ENCODE peak calls at places on chromosomes 1 and 21, in six cellular contexts. One of them, this sample, is unnamed.

GRCh38 chr1:12407050-12407961 is 177.5 kb downstream of the VPS13D start:
- DNase-seq in testis: peak
- DNase-seq in IMR-90: peak
- DNase-seq in GM10248: peak
- DNase-seq in mucosa of descending colon: no peak
- DNase-seq in progenitor cell of endocrine pancreas: no peak
- DNase-seq in this sample: peak

GRCh38 chr1:228308628-228309547 is 97.7 kb downstream of the TRIM11 start:
- DNase-seq in GM10248: no peak
- DNase-seq in mucosa of descending colon: no peak
- DNase-seq in testis: no peak
- DNase-seq in progenitor cell of endocrine pancreas: no peak
- DNase-seq in IMR-90: no peak
- DNase-seq in this sample: peak

GRCh38 chr1:241536383-241536782 is 4.2 kb downstream of the KMO start:
- DNase-seq in mucosa of descending colon: no peak
- DNase-seq in progenitor cell of endocrine pancreas: no peak
- DNase-seq in GM10248: no peak
- DNase-seq in testis: no peak
- DNase-seq in IMR-90: peak
- DNase-seq in this sample: no peak

GRCh38 chr1:30523055-30524020 is 200.0 kb downstream of the MATN1 start:
- DNase-seq in mucosa of descending colon: no peak
- DNase-seq in progenitor cell of endocrine pancreas: no peak
- DNase-seq in GM10248: no peak
- DNase-seq in testis: no peak
- DNase-seq in IMR-90: peak
- DNase-seq in this sample: no peak

GRCh38 chr1:209095627-209096595 is 487.6 kb upstream of the CAMK1G start:
- DNase-seq in IMR-90: peak
- DNase-seq in mucosa of descending colon: no peak
- DNase-seq in testis: no peak
- DNase-seq in GM10248: no peak
- DNase-seq in progenitor cell of endocrine pancreas: no peak
- DNase-seq in this sample: no peak

GRCh38 chr1:46820560-46821060 is 21.8 kb downstream of the CYP4B1 start:
- DNase-seq in mucosa of descending colon: no peak
- DNase-seq in progenitor cell of endocrine pancreas: no peak
- DNase-seq in IMR-90: no peak
- DNase-seq in GM10248: no peak
- DNase-seq in testis: no peak
- DNase-seq in this sample: no peak

GRCh38 chr1:109762821-109763645 is 690 bp downstream of the EPS8L3 start:
- DNase-seq in mucosa of descending colon: peak
- DNase-seq in IMR-90: peak
- DNase-seq in GM10248: no peak
- DNase-seq in progenitor cell of endocrine pancreas: no peak
- DNase-seq in testis: peak
- DNase-seq in this sample: no peak

GRCh38 chr1:42305639-42306038 is 29.4 kb downstream of the FOXJ3 start:
- DNase-seq in IMR-90: peak
- DNase-seq in mucosa of descending colon: no peak
- DNase-seq in GM10248: no peak
- DNase-seq in testis: no peak
- DNase-seq in progenitor cell of endocrine pancreas: no peak
- DNase-seq in this sample: no peak

GRCh38 chr1:224565186-224565585 is 50.9 kb upstream of the CNIH3 start:
- DNase-seq in progenitor cell of endocrine pancreas: no peak
- DNase-seq in IMR-90: peak
- DNase-seq in mucosa of descending colon: no peak
- DNase-seq in GM10248: no peak
- DNase-seq in testis: no peak
- DNase-seq in this sample: no peak

GRCh38 chr1:10253755-10254154 is 43.4 kb downstream of the KIF1B start:
- DNase-seq in GM10248: no peak
- DNase-seq in IMR-90: peak
- DNase-seq in testis: no peak
- DNase-seq in mucosa of descending colon: no peak
- DNase-seq in progenitor cell of endocrine pancreas: no peak
- DNase-seq in this sample: no peak

GRCh38 chr1:54413732-54414131 is 7.5 kb upstream of the SSBP3 start:
- DNase-seq in GM10248: no peak
- DNase-seq in IMR-90: no peak
- DNase-seq in mucosa of descending colon: no peak
- DNase-seq in testis: no peak
- DNase-seq in progenitor cell of endocrine pancreas: no peak
- DNase-seq in this sample: no peak

GRCh38 chr1:207309775-207310273 is 11.7 kb upstream of the CD55 start:
- DNase-seq in progenitor cell of endocrine pancreas: no peak
- DNase-seq in testis: peak
- DNase-seq in GM10248: peak
- DNase-seq in IMR-90: peak
- DNase-seq in mucosa of descending colon: no peak
- DNase-seq in this sample: peak

GRCh38 chr1:2974701-2975301 is 46.5 kb upstream of the ACTRT2 start:
- DNase-seq in progenitor cell of endocrine pancreas: no peak
- DNase-seq in IMR-90: no peak
- DNase-seq in testis: peak
- DNase-seq in GM10248: no peak
- DNase-seq in mucosa of descending colon: no peak
- DNase-seq in this sample: no peak

GRCh38 chr1:167103236-167103894 is 9.5 kb downstream of the STYXL2 start:
- DNase-seq in testis: no peak
- DNase-seq in mucosa of descending colon: no peak
- DNase-seq in IMR-90: no peak
- DNase-seq in progenitor cell of endocrine pancreas: no peak
- DNase-seq in GM10248: no peak
- DNase-seq in this sample: no peak

GRCh38 chr21:33339135-33339534 is 14.4 kb downstream of the IFNAR1 start:
- DNase-seq in mucosa of descending colon: no peak
- DNase-seq in IMR-90: no peak
- DNase-seq in testis: no peak
- DNase-seq in GM10248: no peak
- DNase-seq in progenitor cell of endocrine pancreas: no peak
- DNase-seq in this sample: peak

GRCh38 chr1:245197911-245198379 is 43.2 kb downstream of the KIF26B start:
- DNase-seq in mucosa of descending colon: no peak
- DNase-seq in progenitor cell of endocrine pancreas: no peak
- DNase-seq in testis: no peak
- DNase-seq in IMR-90: peak
- DNase-seq in GM10248: no peak
- DNase-seq in this sample: no peak

GRCh38 chr1:13483946-13484345 is 29.9 kb downstream of the LRRC38 start:
- DNase-seq in GM10248: no peak
- DNase-seq in progenitor cell of endocrine pancreas: no peak
- DNase-seq in mucosa of descending colon: no peak
- DNase-seq in IMR-90: no peak
- DNase-seq in testis: no peak
- DNase-seq in this sample: no peak

GRCh38 chr1:211781260-211781659 is 49.3 kb downstream of the LPGAT1 start:
- DNase-seq in GM10248: peak
- DNase-seq in mucosa of descending colon: no peak
- DNase-seq in progenitor cell of endocrine pancreas: no peak
- DNase-seq in testis: no peak
- DNase-seq in IMR-90: no peak
- DNase-seq in this sample: peak

GRCh38 chr1:201906336-201906735 is 17.6 kb downstream of the SHISA4 start:
- DNase-seq in IMR-90: no peak
- DNase-seq in GM10248: no peak
- DNase-seq in progenitor cell of endocrine pancreas: no peak
- DNase-seq in testis: no peak
- DNase-seq in mucosa of descending colon: no peak
- DNase-seq in this sample: no peak

GRCh38 chr1:151197863-151198253 is 494 bp upstream of the PIP5K1A start:
- DNase-seq in progenitor cell of endocrine pancreas: no peak
- DNase-seq in mucosa of descending colon: no peak
- DNase-seq in testis: no peak
- DNase-seq in GM10248: no peak
- DNase-seq in IMR-90: no peak
- DNase-seq in this sample: no peak

GRCh38 chr1:172823534-172823933 is 164.6 kb downstream of the FASLG start:
- DNase-seq in IMR-90: peak
- DNase-seq in progenitor cell of endocrine pancreas: no peak
- DNase-seq in GM10248: no peak
- DNase-seq in mucosa of descending colon: no peak
- DNase-seq in testis: no peak
- DNase-seq in this sample: no peak

GRCh38 chr1:231690072-231690471 is 63.5 kb downstream of the DISC1 start:
- DNase-seq in progenitor cell of endocrine pancreas: no peak
- DNase-seq in testis: no peak
- DNase-seq in GM10248: no peak
- DNase-seq in mucosa of descending colon: no peak
- DNase-seq in IMR-90: no peak
- DNase-seq in this sample: no peak

GRCh38 chr1:16064536-16065196 is 8.8 kb downstream of the FAM131C start:
- DNase-seq in IMR-90: no peak
- DNase-seq in testis: peak
- DNase-seq in GM10248: no peak
- DNase-seq in progenitor cell of endocrine pancreas: no peak
- DNase-seq in mucosa of descending colon: no peak
- DNase-seq in this sample: no peak

GRCh38 chr1:54159733-54160316 is 7.0 kb upstream of the CDCP2 start:
- DNase-seq in mucosa of descending colon: no peak
- DNase-seq in progenitor cell of endocrine pancreas: no peak
- DNase-seq in testis: no peak
- DNase-seq in GM10248: no peak
- DNase-seq in IMR-90: no peak
- DNase-seq in this sample: no peak

GRCh38 chr1:151920147-151920546 is 10.8 kb upstream of the THEM4 start:
- DNase-seq in mucosa of descending colon: no peak
- DNase-seq in testis: no peak
- DNase-seq in progenitor cell of endocrine pancreas: no peak
- DNase-seq in IMR-90: no peak
- DNase-seq in GM10248: no peak
- DNase-seq in this sample: no peak

GRCh38 chr1:244833734-244834595 is 1.5 kb upstream of the COX20 start:
- DNase-seq in mucosa of descending colon: peak
- DNase-seq in progenitor cell of endocrine pancreas: peak
- DNase-seq in GM10248: peak
- DNase-seq in testis: peak
- DNase-seq in IMR-90: peak
- DNase-seq in this sample: no peak

GRCh38 chr1:172143384-172144025 is 277.0 kb upstream of the C1orf105 start:
- DNase-seq in mucosa of descending colon: no peak
- DNase-seq in progenitor cell of endocrine pancreas: no peak
- DNase-seq in testis: peak
- DNase-seq in IMR-90: peak
- DNase-seq in GM10248: no peak
- DNase-seq in this sample: no peak

GRCh38 chr1:56331892-56332567 is 247.3 kb downstream of the PLPP3 start:
- DNase-seq in progenitor cell of endocrine pancreas: no peak
- DNase-seq in GM10248: no peak
- DNase-seq in IMR-90: peak
- DNase-seq in testis: no peak
- DNase-seq in mucosa of descending colon: no peak
- DNase-seq in this sample: no peak

GRCh38 chr21:44049182-44049581 is 37.1 kb downstream of the TRAPPC10 start:
- DNase-seq in mucosa of descending colon: no peak
- DNase-seq in progenitor cell of endocrine pancreas: no peak
- DNase-seq in testis: no peak
- DNase-seq in GM10248: no peak
- DNase-seq in IMR-90: no peak
- DNase-seq in this sample: no peak

GRCh38 chr1:223620297-223620900 is 45.1 kb downstream of the CAPN8 start:
- DNase-seq in mucosa of descending colon: no peak
- DNase-seq in IMR-90: no peak
- DNase-seq in GM10248: no peak
- DNase-seq in progenitor cell of endocrine pancreas: no peak
- DNase-seq in testis: no peak
- DNase-seq in this sample: no peak

GRCh38 chr1:155648207-155649147 is 38.5 kb downstream of the MSTO1 start:
- DNase-seq in mucosa of descending colon: no peak
- DNase-seq in testis: no peak
- DNase-seq in IMR-90: peak
- DNase-seq in progenitor cell of endocrine pancreas: no peak
- DNase-seq in GM10248: no peak
- DNase-seq in this sample: no peak

GRCh38 chr1:162753998-162754585 is 36.4 kb upstream of the HSD17B7 start:
- DNase-seq in IMR-90: peak
- DNase-seq in progenitor cell of endocrine pancreas: no peak
- DNase-seq in mucosa of descending colon: no peak
- DNase-seq in testis: no peak
- DNase-seq in GM10248: no peak
- DNase-seq in this sample: no peak

GRCh38 chr1:23718482-23718881 is 24.8 kb upstream of the ELOA start:
- DNase-seq in progenitor cell of endocrine pancreas: no peak
- DNase-seq in testis: no peak
- DNase-seq in GM10248: no peak
- DNase-seq in mucosa of descending colon: no peak
- DNase-seq in IMR-90: peak
- DNase-seq in this sample: no peak

GRCh38 chr1:3743421-3743820 is 8.8 kb upstream of the CCDC27 start:
- DNase-seq in IMR-90: no peak
- DNase-seq in testis: no peak
- DNase-seq in mucosa of descending colon: no peak
- DNase-seq in progenitor cell of endocrine pancreas: no peak
- DNase-seq in GM10248: no peak
- DNase-seq in this sample: no peak

GRCh38 chr1:112674986-112675727 is 698 bp downstream of the MOV10 start:
- DNase-seq in GM10248: peak
- DNase-seq in testis: peak
- DNase-seq in progenitor cell of endocrine pancreas: peak
- DNase-seq in mucosa of descending colon: peak
- DNase-seq in IMR-90: peak
- DNase-seq in this sample: peak

GRCh38 chr1:61079898-61080336 is 2.4 kb upstream of the NFIA start:
- DNase-seq in mucosa of descending colon: peak
- DNase-seq in testis: peak
- DNase-seq in GM10248: no peak
- DNase-seq in progenitor cell of endocrine pancreas: no peak
- DNase-seq in IMR-90: peak
- DNase-seq in this sample: no peak
- TF ChIP-seq CTCF in mucosa of descending colon: no peak
- TF ChIP-seq CTCF in testis: peak
- TF ChIP-seq CTCF in GM10248: no peak
- TF ChIP-seq CTCF in progenitor cell of endocrine pancreas: no peak
- TF ChIP-seq CTCF in IMR-90: peak
- TF ChIP-seq CTCF in this sample: no peak

GRCh38 chr1:38138498-38139233 is 92.1 kb upstream of the POU3F1 start:
- DNase-seq in IMR-90: peak
- DNase-seq in mucosa of descending colon: peak
- DNase-seq in progenitor cell of endocrine pancreas: no peak
- DNase-seq in testis: peak
- DNase-seq in GM10248: peak
- DNase-seq in this sample: no peak
- TF ChIP-seq CTCF in IMR-90: peak
- TF ChIP-seq CTCF in mucosa of descending colon: no peak
- TF ChIP-seq CTCF in progenitor cell of endocrine pancreas: no peak
- TF ChIP-seq CTCF in testis: no peak
- TF ChIP-seq CTCF in GM10248: no peak
- TF ChIP-seq CTCF in this sample: no peak

GRCh38 chr21:41610042-41610839 is 102.3 kb upstream of the TMPRSS2 start:
- DNase-seq in IMR-90: peak
- DNase-seq in testis: peak
- DNase-seq in mucosa of descending colon: no peak
- DNase-seq in GM10248: peak
- DNase-seq in progenitor cell of endocrine pancreas: peak
- DNase-seq in this sample: peak
- TF ChIP-seq CTCF in IMR-90: peak
- TF ChIP-seq CTCF in testis: peak
- TF ChIP-seq CTCF in mucosa of descending colon: peak
- TF ChIP-seq CTCF in GM10248: peak
- TF ChIP-seq CTCF in progenitor cell of endocrine pancreas: peak
- TF ChIP-seq CTCF in this sample: peak

GRCh38 chr1:176786274-176786673 is 323.3 kb downstream of the PAPPA2 start:
- DNase-seq in GM10248: peak
- DNase-seq in testis: no peak
- DNase-seq in IMR-90: no peak
- DNase-seq in progenitor cell of endocrine pancreas: no peak
- DNase-seq in mucosa of descending colon: no peak
- DNase-seq in this sample: no peak
- TF ChIP-seq CTCF in GM10248: no peak
- TF ChIP-seq CTCF in testis: no peak
- TF ChIP-seq CTCF in IMR-90: no peak
- TF ChIP-seq CTCF in progenitor cell of endocrine pancreas: no peak
- TF ChIP-seq CTCF in mucosa of descending colon: no peak
- TF ChIP-seq CTCF in this sample: no peak